ENCODE peak calls at places on chromosomes 16 and 17, in five cellular contexts. One of them, this sample, is unnamed.

GRCh38 chr16:2783581-2784375 is 3.6 kb downstream of the PRSS33 start:
- DNase-seq in lower leg skin: no peak
- DNase-seq in fibroblast of the aortic adventitia: no peak
- DNase-seq in AG04450: no peak
- DNase-seq in activated B cell treated with CpG ODN at 0.5 μM for 24 hours: no peak
- DNase-seq in this sample: no peak

GRCh38 chr16:52825882-52826281 is 226.8 kb downstream of the CHD9NB start:
- DNase-seq in fibroblast of the aortic adventitia: no peak
- DNase-seq in activated B cell treated with CpG ODN at 0.5 μM for 24 hours: no peak
- DNase-seq in lower leg skin: no peak
- DNase-seq in AG04450: no peak
- DNase-seq in this sample: no peak

GRCh38 chr16:65934443-65934842 is 432.0 kb upstream of the CDH5 start:
- DNase-seq in fibroblast of the aortic adventitia: no peak
- DNase-seq in AG04450: no peak
- DNase-seq in lower leg skin: peak
- DNase-seq in activated B cell treated with CpG ODN at 0.5 μM for 24 hours: no peak
- DNase-seq in this sample: no peak

GRCh38 chr16:73864868-73865267 is 431.7 kb upstream of the PSMD7 start:
- DNase-seq in lower leg skin: no peak
- DNase-seq in AG04450: no peak
- DNase-seq in activated B cell treated with CpG ODN at 0.5 μM for 24 hours: no peak
- DNase-seq in fibroblast of the aortic adventitia: no peak
- DNase-seq in this sample: no peak

GRCh38 chr17:64355536-64356303 is 34.9 kb downstream of the PECAM1 start:
- DNase-seq in fibroblast of the aortic adventitia: peak
- DNase-seq in activated B cell treated with CpG ODN at 0.5 μM for 24 hours: no peak
- DNase-seq in lower leg skin: peak
- DNase-seq in AG04450: no peak
- DNase-seq in this sample: no peak

GRCh38 chr16:86931410-86931941 is 353.1 kb downstream of the FOXL1 start:
- DNase-seq in lower leg skin: no peak
- DNase-seq in activated B cell treated with CpG ODN at 0.5 μM for 24 hours: no peak
- DNase-seq in fibroblast of the aortic adventitia: peak
- DNase-seq in AG04450: peak
- DNase-seq in this sample: no peak

GRCh38 chr16:75566889-75567255 is 693 bp downstream of the GABARAPL2 start:
- DNase-seq in lower leg skin: no peak
- DNase-seq in fibroblast of the aortic adventitia: no peak
- DNase-seq in activated B cell treated with CpG ODN at 0.5 μM for 24 hours: no peak
- DNase-seq in AG04450: no peak
- DNase-seq in this sample: no peak

GRCh38 chr17:5473906-5474305 is 5.1 kb upstream of the DHX33 start:
- DNase-seq in AG04450: no peak
- DNase-seq in lower leg skin: no peak
- DNase-seq in fibroblast of the aortic adventitia: no peak
- DNase-seq in activated B cell treated with CpG ODN at 0.5 μM for 24 hours: no peak
- DNase-seq in this sample: no peak

GRCh38 chr17:32323784-32324590 is 18.0 kb downstream of the C17orf75 start:
- DNase-seq in activated B cell treated with CpG ODN at 0.5 μM for 24 hours: no peak
- DNase-seq in lower leg skin: no peak
- DNase-seq in AG04450: no peak
- DNase-seq in fibroblast of the aortic adventitia: peak
- DNase-seq in this sample: no peak

GRCh38 chr16:81956213-81956948 is 54.9 kb downstream of the SDR42E1 start:
- DNase-seq in lower leg skin: no peak
- DNase-seq in fibroblast of the aortic adventitia: no peak
- DNase-seq in AG04450: no peak
- DNase-seq in activated B cell treated with CpG ODN at 0.5 μM for 24 hours: no peak
- DNase-seq in this sample: no peak

GRCh38 chr17:49986396-49987289 is 8.4 kb downstream of the DLX3 start:
- DNase-seq in AG04450: no peak
- DNase-seq in activated B cell treated with CpG ODN at 0.5 μM for 24 hours: no peak
- DNase-seq in lower leg skin: peak
- DNase-seq in fibroblast of the aortic adventitia: no peak
- DNase-seq in this sample: no peak

GRCh38 chr16:64089697-64090096 is 1032.2 kb downstream of the CDH11 start:
- DNase-seq in fibroblast of the aortic adventitia: peak
- DNase-seq in activated B cell treated with CpG ODN at 0.5 μM for 24 hours: no peak
- DNase-seq in lower leg skin: no peak
- DNase-seq in AG04450: no peak
- DNase-seq in this sample: no peak
- TF ChIP-seq CTCF in fibroblast of the aortic adventitia: peak
- TF ChIP-seq CTCF in activated B cell treated with CpG ODN at 0.5 μM for 24 hours: no peak
- TF ChIP-seq CTCF in lower leg skin: no peak
- TF ChIP-seq CTCF in AG04450: peak
- TF ChIP-seq CTCF in this sample: no peak

DNA sequence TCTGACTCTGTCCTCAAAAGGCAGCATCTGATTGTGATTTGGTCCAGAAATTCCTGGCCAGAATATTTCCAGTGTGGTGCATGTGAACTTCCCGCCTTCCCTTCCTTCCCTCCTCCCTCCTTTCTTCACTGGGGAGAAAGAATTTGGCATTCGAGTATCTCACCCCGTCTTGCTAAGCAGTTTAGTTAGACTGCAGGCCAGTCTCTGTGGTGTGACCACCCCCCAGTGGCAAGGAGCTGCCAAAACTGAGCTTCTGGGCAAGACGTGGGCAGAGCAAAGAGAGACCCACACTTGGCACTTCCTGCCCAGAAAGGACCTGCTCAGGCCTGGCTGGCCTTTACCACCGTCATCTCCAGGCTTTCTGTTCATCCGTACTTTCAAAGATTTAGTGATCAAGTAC is 36.4 kb downstream of the SNX20 start:
- DNase-seq in AG04450: no peak
- DNase-seq in lower leg skin: no peak
- DNase-seq in activated B cell treated with CpG ODN at 0.5 μM for 24 hours: no peak
- DNase-seq in fibroblast of the aortic adventitia: peak
- DNase-seq in this sample: no peak
- TF ChIP-seq CTCF in AG04450: peak
- TF ChIP-seq CTCF in lower leg skin: no peak
- TF ChIP-seq CTCF in activated B cell treated with CpG ODN at 0.5 μM for 24 hours: no peak
- TF ChIP-seq CTCF in fibroblast of the aortic adventitia: peak
- TF ChIP-seq CTCF in this sample: no peak

GRCh38 chr17:68600123-68600880 is 865 bp downstream of the FAM20A start:
- DNase-seq in AG04450: no peak
- DNase-seq in activated B cell treated with CpG ODN at 0.5 μM for 24 hours: no peak
- DNase-seq in lower leg skin: no peak
- DNase-seq in fibroblast of the aortic adventitia: no peak
- DNase-seq in this sample: peak
- TF ChIP-seq CTCF in AG04450: peak
- TF ChIP-seq CTCF in activated B cell treated with CpG ODN at 0.5 μM for 24 hours: no peak
- TF ChIP-seq CTCF in lower leg skin: no peak
- TF ChIP-seq CTCF in fibroblast of the aortic adventitia: peak
- TF ChIP-seq CTCF in this sample: no peak

GRCh38 chr16:30187971-30188561 is 4.7 kb downstream of the CORO1A start:
- DNase-seq in AG04450: no peak
- DNase-seq in fibroblast of the aortic adventitia: no peak
- DNase-seq in activated B cell treated with CpG ODN at 0.5 μM for 24 hours: no peak
- DNase-seq in lower leg skin: no peak
- DNase-seq in this sample: no peak

GRCh38 chr16:30186782-30187555 is 3.6 kb downstream of the CORO1A start:
- DNase-seq in lower leg skin: peak
- DNase-seq in fibroblast of the aortic adventitia: peak
- DNase-seq in AG04450: no peak
- DNase-seq in activated B cell treated with CpG ODN at 0.5 μM for 24 hours: peak
- DNase-seq in this sample: peak

GRCh38 chr16:30185683-30186421 is 2.5 kb downstream of the CORO1A start:
- DNase-seq in lower leg skin: peak
- DNase-seq in fibroblast of the aortic adventitia: no peak
- DNase-seq in activated B cell treated with CpG ODN at 0.5 μM for 24 hours: peak
- DNase-seq in AG04450: no peak
- DNase-seq in this sample: no peak

GRCh38 chr16:30186444-30186781 is 3.0 kb downstream of the CORO1A start:
- DNase-seq in lower leg skin: no peak
- DNase-seq in AG04450: no peak
- DNase-seq in fibroblast of the aortic adventitia: no peak
- DNase-seq in activated B cell treated with CpG ODN at 0.5 μM for 24 hours: no peak
- DNase-seq in this sample: no peak

GRCh38 chr16:30187556-30187865 is 4.1 kb downstream of the CORO1A start:
- DNase-seq in fibroblast of the aortic adventitia: no peak
- DNase-seq in activated B cell treated with CpG ODN at 0.5 μM for 24 hours: no peak
- DNase-seq in lower leg skin: no peak
- DNase-seq in AG04450: no peak
- DNase-seq in this sample: no peak
- TF ChIP-seq CTCF in fibroblast of the aortic adventitia: no peak
- TF ChIP-seq CTCF in activated B cell treated with CpG ODN at 0.5 μM for 24 hours: no peak
- TF ChIP-seq CTCF in lower leg skin: no peak
- TF ChIP-seq CTCF in AG04450: no peak
- TF ChIP-seq CTCF in this sample: peak

GRCh38 chr17:17947966-17948365 is 24.2 kb downstream of the TOM1L2 start:
- DNase-seq in lower leg skin: no peak
- DNase-seq in activated B cell treated with CpG ODN at 0.5 μM for 24 hours: no peak
- DNase-seq in fibroblast of the aortic adventitia: no peak
- DNase-seq in AG04450: no peak
- DNase-seq in this sample: no peak

GRCh38 chr17:17950347-17950746 is 21.9 kb downstream of the TOM1L2 start:
- DNase-seq in AG04450: no peak
- DNase-seq in lower leg skin: no peak
- DNase-seq in activated B cell treated with CpG ODN at 0.5 μM for 24 hours: no peak
- DNase-seq in fibroblast of the aortic adventitia: no peak
- DNase-seq in this sample: no peak

GRCh38 chr17:17952691-17953090 is 19.5 kb downstream of the TOM1L2 start:
- DNase-seq in activated B cell treated with CpG ODN at 0.5 μM for 24 hours: no peak
- DNase-seq in fibroblast of the aortic adventitia: no peak
- DNase-seq in lower leg skin: no peak
- DNase-seq in AG04450: no peak
- DNase-seq in this sample: no peak

GRCh38 chr17:17951524-17951923 is 20.7 kb downstream of the TOM1L2 start:
- DNase-seq in AG04450: no peak
- DNase-seq in fibroblast of the aortic adventitia: no peak
- DNase-seq in activated B cell treated with CpG ODN at 0.5 μM for 24 hours: no peak
- DNase-seq in lower leg skin: no peak
- DNase-seq in this sample: no peak

DNA sequence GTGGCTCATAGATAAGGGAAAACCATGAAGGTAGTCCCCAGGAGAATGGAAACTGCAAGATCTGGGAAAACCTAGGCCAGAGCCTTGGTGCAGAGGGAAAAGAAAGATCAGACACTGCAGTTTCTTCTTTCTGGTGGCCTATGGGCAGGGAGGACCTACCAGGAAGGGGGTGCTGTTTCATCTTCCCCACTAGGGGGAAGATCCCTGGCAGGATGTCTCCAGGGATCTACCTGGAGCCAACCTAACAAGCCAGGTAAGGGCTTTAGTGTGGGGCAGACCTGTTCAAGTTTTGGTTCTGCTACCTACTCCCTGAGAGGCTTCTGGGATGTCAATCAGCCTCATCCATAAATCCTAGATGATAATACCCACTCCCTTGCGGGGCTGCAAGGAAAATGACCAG is 21.4 kb downstream of the TOM1L2 start:
- DNase-seq in AG04450: no peak
- DNase-seq in activated B cell treated with CpG ODN at 0.5 μM for 24 hours: no peak
- DNase-seq in lower leg skin: no peak
- DNase-seq in fibroblast of the aortic adventitia: no peak
- DNase-seq in this sample: no peak
- TF ChIP-seq CTCF in AG04450: peak
- TF ChIP-seq CTCF in activated B cell treated with CpG ODN at 0.5 μM for 24 hours: no peak
- TF ChIP-seq CTCF in lower leg skin: no peak
- TF ChIP-seq CTCF in fibroblast of the aortic adventitia: peak
- TF ChIP-seq CTCF in this sample: no peak

GRCh38 chr17:66451188-66452149 is 149.1 kb downstream of the PRKCA start:
- DNase-seq in fibroblast of the aortic adventitia: no peak
- DNase-seq in lower leg skin: peak
- DNase-seq in activated B cell treated with CpG ODN at 0.5 μM for 24 hours: no peak
- DNase-seq in AG04450: no peak
- DNase-seq in this sample: no peak
- TF ChIP-seq CTCF in fibroblast of the aortic adventitia: peak
- TF ChIP-seq CTCF in lower leg skin: no peak
- TF ChIP-seq CTCF in activated B cell treated with CpG ODN at 0.5 μM for 24 hours: no peak
- TF ChIP-seq CTCF in AG04450: no peak
- TF ChIP-seq CTCF in this sample: no peak